ENCODE peak calls at places on chromosomes 12 and 14, in eight cellular contexts. I is left ventricle myocardium inferior; Z is RKO; Y is fibroblast of pulmonary artery; F is Daoy; N is stimulated activated CD8-positive, alpha-beta memory T cell treated with anti-CD3 and anti-CD28 coated beads, Interleukin-2, amount 100 ng/mL, for 48 hours; H is T-cell; B is NCI-H1092 treated with DMSO at 0.1 percent for 48 hours. G is an unnamed sample.

GRCh38 chr14:68372363-68372762 is 420.5 kb downstream of the ZFP36L1 start:
- DNase-seq in H (no peak), B (no peak), Z (no peak), Y (no peak), F (no peak), N (no peak), I (no peak), G (no peak)

GRCh38 chr12:1643056-1643455 is 14.0 kb downstream of the WNT5B start:
- DNase-seq in Z (no peak), B (no peak), I (no peak), H (no peak), F (no peak), N (no peak), Y (no peak), G (no peak)

GRCh38 chr12:91180577-91180976 is 2.0 kb downstream of the DCN start:
- DNase-seq in Z (no peak), H (no peak), Y (peak; percentile 82), F (no peak), B (no peak), N (no peak), I (no peak), G (no peak)

GRCh38 chr14:22471545-22472121 is 117.4 kb downstream of the DAD1 start:
- DNase-seq in F (peak; percentile 79), Y (peak; percentile 65), H (no peak), N (no peak), Z (no peak), I (peak; percentile 38), B (peak; percentile 42), G (peak; percentile 75)

GRCh38 chr12:18888062-18888461 is 150.1 kb downstream of the CAPZA3 start:
- DNase-seq in Z (no peak), F (no peak), B (no peak), H (no peak), I (no peak), Y (no peak), N (no peak), G (no peak)

GRCh38 chr12:125131958-125132357 is 66.7 kb downstream of the AACS start:
- DNase-seq in B (no peak), Z (no peak), F (no peak), H (no peak), N (no peak), Y (no peak), I (no peak), G (no peak)

GRCh38 chr14:74251546-74252030 is 12.3 kb downstream of the VSX2 start:
- DNase-seq in H (peak; percentile 63), Y (peak; percentile 82), I (peak; percentile 59), F (peak; percentile 84), B (peak; percentile 55), N (peak; percentile 49), Z (peak; percentile 88), G (peak; percentile 72)

GRCh38 chr14:23049011-23049410 is 7.0 kb downstream of the PSMB11 start:
- DNase-seq in F (no peak), H (no peak), N (no peak), I (no peak), Z (no peak), Y (no peak), B (no peak), G (no peak)

GRCh38 chr14:34050606-34051005 is 99.7 kb upstream of the EGLN3 start:
- DNase-seq in Y (no peak), B (no peak), I (no peak), Z (no peak), H (no peak), F (no peak), N (no peak), G (peak; percentile 39)

GRCh38 chr12:38465020-38465419 is 148.4 kb downstream of the ALG10B start:
- DNase-seq in Y (no peak), H (no peak), B (no peak), I (no peak), Z (no peak), N (no peak), F (no peak), G (no peak)

G was measured in PC-3.